ENCODE peak calls at places on chromosome 10, in eight cellular contexts. X is NCI-H1092; E is germinal center; F is GF-D8; N is non-pigmented ciliary epithelial cell; J is fibroblast of lung; L is activated T-cell treated with anti-CD3 and anti-CD28 coated beads, Interleukin-2, amount 50 U/mL, for 72 hours; M is breast epithelium. G is an unnamed sample.

GRCh38 chr10:34824870-34825269 is 9.8 kb upstream of the PARD3 start:
- DNase-seq in X (no peak), E (no peak), F (no peak), N (no peak), J (no peak), L (no peak), M (no peak), G (no peak)

GRCh38 chr10:66746711-66747110 is 179.1 kb upstream of the LRRTM3 start:
- DNase-seq in X (no peak), E (no peak), F (no peak), N (no peak), J (peak), L (no peak), M (no peak), G (no peak)

GRCh38 chr10:122692744-122693143 is 6.9 kb downstream of the C10orf120 start:
- DNase-seq in X (no peak), E (no peak), F (no peak), N (no peak), J (no peak), L (no peak), M (no peak), G (no peak)

GRCh38 chr10:132808568-132809236 is 22.8 kb upstream of the NKX6-2 start:
- DNase-seq in X (no peak), E (no peak), F (no peak), N (no peak), J (no peak), L (no peak), M (no peak), G (no peak)

GRCh38 chr10:26310361-26310760 is 93.8 kb downstream of the GAD2 start:
- DNase-seq in X (no peak), E (peak), F (no peak), N (no peak), J (no peak), L (no peak), M (no peak), G (no peak)

GRCh38 chr10:85888559-85888958 is 478.0 kb downstream of the GRID1 start:
- DNase-seq in X (no peak), E (no peak), F (no peak), N (no peak), J (no peak), L (no peak), M (no peak), G (no peak)

GRCh38 chr10:114289096-114289436 is 50.0 kb downstream of the VWA2 start:
- DNase-seq in X (no peak), E (no peak), F (no peak), N (no peak), J (no peak), L (no peak), M (no peak), G (no peak)

GRCh38 chr10:30413996-30414576 is 19.9 kb upstream of the MAP3K8 start:
- DNase-seq in X (no peak), E (peak), F (peak), N (no peak), J (peak), L (no peak), M (no peak), G (peak)

GRCh38 chr10:35635576-35635975 is 6.5 kb downstream of the FZD8 start:
- DNase-seq in X (peak), E (peak), F (no peak), N (no peak), J (peak), L (peak), M (no peak), G (peak)

GRCh38 chr10:17235136-17235535 is 7.1 kb downstream of the VIM start:
- DNase-seq in X (no peak), E (no peak), F (no peak), N (no peak), J (no peak), L (no peak), M (no peak), G (no peak)

GRCh38 chr10:100518761-100519241 is 860 bp downstream of the SEC31B start:
- DNase-seq in X (no peak), E (peak), F (peak), N (no peak), J (peak), L (peak), M (peak), G (peak)

GRCh38 chr10:67670401-67670800 is 25.6 kb downstream of the CTNNA3 start:
- DNase-seq in X (no peak), E (no peak), F (no peak), N (no peak), J (peak), L (no peak), M (no peak), G (no peak)

GRCh38 chr10:8095962-8096361 is 41.5 kb downstream of the GATA3 start:
- DNase-seq in X (no peak), E (no peak), F (no peak), N (no peak), J (no peak), L (peak), M (no peak), G (no peak)

GRCh38 chr10:122056431-122057094 is 67.6 kb downstream of the TACC2 start:
- DNase-seq in X (no peak), E (no peak), F (no peak), N (no peak), J (no peak), L (no peak), M (no peak), G (no peak)

GRCh38 chr10:70601775-70602174 is 766 bp downstream of the PRF1 start:
- DNase-seq in X (no peak), E (no peak), F (no peak), N (no peak), J (no peak), L (no peak), M (no peak), G (no peak)

GRCh38 chr10:15775513-15775912 is 55.8 kb upstream of the ITGA8 start:
- DNase-seq in X (no peak), E (no peak), F (no peak), N (peak), J (peak), L (no peak), M (no peak), G (no peak)

GRCh38 chr10:72276421-72277339 is 3.0 kb downstream of the DDIT4 start:
- DNase-seq in X (no peak), E (no peak), F (no peak), N (no peak), J (peak), L (no peak), M (no peak), G (no peak)

G was measured in effector CD4-positive, alpha-beta T cell.